ENCODE peak calls at places on chromosomes 6 and 20, in seven cellular contexts. B, S, Z, T, U, J and W are unnamed samples.

GRCh38 chr20:18585134-18585533 is 2.7 kb upstream of the DTD1 start:
- DNase-seq in B (no peak), S (no peak), Z (no peak), T (no peak), U (no peak), J (no peak), W (no peak)

GRCh38 chr20:63128956-63129355 is 87.0 kb downstream of the YTHDF1 start:
- DNase-seq in B (no peak), S (no peak), Z (no peak), T (no peak), U (peak; percentile 40), J (no peak), W (peak; percentile 25)

GRCh38 chr6:44275749-44276648 is 5.7 kb downstream of the TMEM151B start:
- DNase-seq in B (no peak), S (no peak), Z (peak; percentile 37), T (no peak), U (no peak), J (no peak), W (no peak)

GRCh38 chr6:156379946-156380707 is 397.1 kb upstream of the ARID1B start:
- DNase-seq in B (no peak), S (no peak), Z (no peak), T (no peak), U (no peak), J (no peak), W (no peak)

GRCh38 chr20:35326021-35326731 is 34.0 kb upstream of the FAM83C start:
- DNase-seq in B (no peak), S (no peak), Z (no peak), T (no peak), U (no peak), J (no peak), W (no peak)

GRCh38 chr6:54135665-54136370 is 24.6 kb downstream of the MLIP start:
- DNase-seq in B (no peak), S (no peak), Z (no peak), T (no peak), U (no peak), J (no peak), W (no peak)

GRCh38 chr20:25486377-25486776 is 78.9 kb downstream of the GINS1 start:
- DNase-seq in B (no peak), S (no peak), Z (peak; percentile 45), T (no peak), U (no peak), J (no peak), W (peak; percentile 31)

GRCh38 chr20:33568378-33569289 is 78.7 kb downstream of the CBFA2T2 start:
- DNase-seq in B (no peak), S (no peak), Z (no peak), T (no peak), U (no peak), J (no peak), W (no peak)

GRCh38 chr6:51885957-51886356 is 201.5 kb downstream of the PKHD1 start:
- DNase-seq in B (no peak), S (no peak), Z (no peak), T (no peak), U (no peak), J (no peak), W (no peak)

GRCh38 chr6:112743343-112743742 is 396.2 kb downstream of the RFPL4B start:
- DNase-seq in B (no peak), S (no peak), Z (no peak), T (no peak), U (no peak), J (no peak), W (no peak)

GRCh38 chr20:7691647-7692046 is 248.6 kb downstream of the HAO1 start:
- DNase-seq in B (no peak), S (no peak), Z (no peak), T (no peak), U (no peak), J (no peak), W (no peak)

GRCh38 chr6:131682427-131682826 is 18.8 kb downstream of the OR2A4 start:
- DNase-seq in B (no peak), S (no peak), Z (no peak), T (no peak), U (no peak), J (no peak), W (no peak)

GRCh38 chr6:43699564-43700186 is 12.1 kb upstream of the MRPS18A start:
- DNase-seq in B (peak; percentile 69), S (no peak), Z (no peak), T (no peak), U (no peak), J (no peak), W (no peak)

GRCh38 chr6:5936611-5937010 is 70.1 kb downstream of the NRN1 start:
- DNase-seq in B (no peak), S (no peak), Z (no peak), T (no peak), U (no peak), J (no peak), W (no peak)

GRCh38 chr20:38196592-38196991 is 31.5 kb upstream of the TGM2 start:
- DNase-seq in B (peak; percentile 14), S (peak; percentile 56), Z (peak; percentile 37), T (no peak), U (peak; percentile 78), J (no peak), W (no peak)

GRCh38 chr6:74343804-74344203 is 647.8 kb downstream of the CD109 start:
- DNase-seq in B (no peak), S (no peak), Z (no peak), T (no peak), U (no peak), J (no peak), W (no peak)

GRCh38 chr20:43138061-43138860 is 51.4 kb downstream of the PTPRT start:
- DNase-seq in B (no peak), S (no peak), Z (no peak), T (no peak), U (no peak), J (no peak), W (no peak)

DNA sequence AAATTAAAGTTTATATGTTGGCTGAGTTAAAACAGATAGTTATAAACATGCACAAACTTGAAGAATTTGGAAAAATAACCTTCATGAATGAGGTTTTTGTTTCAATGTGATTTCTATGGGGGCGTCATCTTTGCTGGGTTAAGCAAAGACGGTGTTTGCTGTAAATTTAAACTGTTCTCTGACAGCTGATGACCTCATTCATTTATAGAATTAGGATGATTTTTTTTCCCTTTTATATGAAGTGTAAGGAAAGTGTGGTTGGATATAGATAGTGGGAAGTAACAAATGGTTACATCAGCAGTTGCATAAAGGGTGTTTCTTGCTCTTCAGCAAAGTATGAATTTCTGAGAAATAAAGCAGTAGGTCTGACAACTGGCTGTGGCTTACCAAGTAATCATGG is 137.2 kb upstream of the CENPW start:
- DNase-seq in B (no peak), S (no peak), Z (no peak), T (no peak), U (no peak), J (no peak), W (no peak)
- TF ChIP-seq EP300 in B (no peak), S (no peak), Z (no peak), T (no peak), U (no peak), J (no peak), W (no peak)

GRCh38 chr6:107679457-107679856 is 144.7 kb downstream of the SCML4 start:
- DNase-seq in B (no peak), S (peak; percentile 52), Z (peak; percentile 53), T (no peak), U (no peak), J (no peak), W (no peak)
- H3K36me3 ChIP-seq in B (no peaks in the 10 kb centered on the region), S (no peaks in the 10 kb centered on the region), Z (no peaks in the 10 kb centered on the region), T (no peaks in the 10 kb centered on the region), U (no peaks in the 10 kb centered on the region), J (no peaks in the 10 kb centered on the region), W (no peaks in the 10 kb centered on the region)

GRCh38 chr20:22584922-22585785 is 782 bp upstream of the FOXA2 start:
- DNase-seq in B (peak; percentile 57), S (no peak), Z (no peak), T (no peak), U (no peak), J (no peak), W (no peak)

GRCh38 chr20:22585786-22586493 is 1.6 kb upstream of the FOXA2 start:
- DNase-seq in B (no peak), S (no peak), Z (no peak), T (no peak), U (no peak), J (no peak), W (no peak)

GRCh38 chr20:22583773-22584629 is at the start of gene FOXA2:
- DNase-seq in B (peak; percentile 79), S (peak; percentile 48), Z (no peak), T (no peak), U (no peak), J (no peak), W (no peak)

GRCh38 chr20:22584630-22584921 is 204 bp upstream of the FOXA2 start:
- DNase-seq in B (peak; percentile 88), S (peak; percentile 38), Z (no peak), T (no peak), U (no peak), J (no peak), W (no peak)

DNA sequence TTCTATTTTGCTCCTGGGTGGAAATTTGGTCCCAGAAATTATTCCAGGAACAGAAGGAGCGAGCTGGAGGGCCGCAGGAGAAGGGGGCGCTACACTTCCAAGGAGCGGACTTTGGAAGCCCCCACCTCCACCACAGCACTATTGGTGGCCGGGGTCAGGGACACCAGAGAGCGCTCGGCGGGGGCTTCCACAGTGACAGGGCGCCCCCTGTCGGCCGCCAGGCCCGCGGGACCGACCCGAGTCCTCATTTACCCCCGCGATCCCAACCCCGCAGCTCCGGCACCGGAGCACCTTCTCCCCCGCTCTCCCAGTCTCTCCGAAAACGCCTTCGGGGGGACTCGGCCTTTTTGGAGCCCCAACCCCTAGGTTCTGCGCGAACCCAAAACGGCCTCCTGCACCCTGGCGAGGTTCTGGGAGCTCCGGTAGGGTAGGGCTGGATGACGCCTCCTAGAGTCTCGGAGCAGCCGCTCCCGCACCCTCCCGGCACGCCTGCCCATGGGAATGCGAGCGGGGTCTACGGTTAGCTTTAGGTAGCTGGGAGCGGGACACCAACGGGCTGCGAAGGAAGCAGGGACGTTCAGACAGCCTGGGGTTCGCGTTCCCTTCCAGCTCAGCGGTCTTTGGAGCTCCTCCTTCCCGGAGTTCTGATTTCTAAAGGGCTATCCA is 2.4 kb upstream of the FOXA2 start:
- DNase-seq in B (peak; percentile 73), S (peak; percentile 78), Z (no peak), T (no peak), U (no peak), J (no peak), W (no peak)
- H3K27me3 ChIP-seq in B (peaks cover 96% of the 10 kb centered on the region), S (no peaks in the 10 kb centered on the region), Z (no peaks in the 10 kb centered on the region), T (peaks cover 6% of the 10 kb centered on the region), U (peaks cover 32% of the 10 kb centered on the region), J (no peaks in the 10 kb centered on the region), W (peaks cover 98% of the 10 kb centered on the region)

GRCh38 chr6:142796024-142796423 is 149.0 kb downstream of the HIVEP2 start:
- DNase-seq in B (no peak), S (no peak), Z (no peak), T (no peak), U (no peak), J (no peak), W (no peak)

GRCh38 chr6:142794424-142794823 is 150.6 kb downstream of the HIVEP2 start:
- DNase-seq in B (no peak), S (no peak), Z (no peak), T (no peak), U (no peak), J (no peak), W (no peak)

GRCh38 chr6:142800240-142800639 is 144.7 kb downstream of the HIVEP2 start:
- DNase-seq in B (no peak), S (no peak), Z (no peak), T (no peak), U (no peak), J (no peak), W (no peak)

GRCh38 chr6:142797159-142797558 is 147.8 kb downstream of the HIVEP2 start:
- DNase-seq in B (no peak), S (no peak), Z (no peak), T (no peak), U (no peak), J (no peak), W (no peak)

GRCh38 chr6:142796571-142796970 is 148.4 kb downstream of the HIVEP2 start:
- DNase-seq in B (no peak), S (no peak), Z (no peak), T (no peak), U (no peak), J (no peak), W (no peak)
- TF ChIP-seq EP300 in B (no peak), S (no peak), Z (no peak), T (no peak), U (no peak), J (no peak), W (no peak)